ENCODE peak calls at places on chromosomes 1 and 21, in four cellular contexts. D is SW480; L is Daoy; C is stimulated activated CD4-positive, alpha-beta T cell treated with anti-CD3 and anti-CD28 coated beads, Interleukin-1b, Interleukin-23, amount 100 ng/mL, for 24 hours. R is an unnamed sample.

GRCh38 chr1:103218821-103219220 is 110.5 kb upstream of the COL11A1 start:
- DNase-seq in D (no peak), L (no peak), C (no peak), R (no peak)

GRCh38 chr1:11566042-11566825 is 87.3 kb downstream of the DISP3 start:
- DNase-seq in C (no peak), D (no peak), L (no peak), R (no peak)

GRCh38 chr1:196403803-196404690 is 204.2 kb downstream of the KCNT2 start:
- DNase-seq in D (no peak), L (peak), C (no peak), R (peak)

GRCh38 chr21:45361033-45361997 is 43.6 kb upstream of the COL18A1 start:
- DNase-seq in D (no peak), L (no peak), C (no peak), R (no peak)

GRCh38 chr1:6053206-6053546 is 7.5 kb downstream of the KCNAB2 start:
- DNase-seq in C (no peak), L (no peak), D (no peak), R (no peak)

GRCh38 chr1:3563610-3564009 is 47.7 kb downstream of the MEGF6 start:
- DNase-seq in D (no peak), C (no peak), L (no peak), R (no peak)

GRCh38 chr21:45931397-45931969 is 50.1 kb upstream of the COL6A1 start:
- DNase-seq in L (no peak), C (no peak), D (no peak), R (no peak)

GRCh38 chr1:211591980-211592493 is 13.1 kb upstream of the SLC30A1 start:
- DNase-seq in C (no peak), L (peak), D (peak), R (peak)

GRCh38 chr1:201737350-201738060 is 91.5 kb upstream of the IPO9 start:
- DNase-seq in C (no peak), D (no peak), L (peak), R (peak)